ENCODE peak calls at places on chromosomes 13 and 19, in five cellular contexts. N is NCI-H774, G is T-helper 2 cell, X is 8988T, S is heart right ventricle. C is an unnamed sample.

GRCh38 chr19:12948597-12949362 is 3.1 kb downstream of the RAD23A start:
- DNase-seq in N (no peak), G (no peak), X (no peak), S (no peak), C (no peak)

GRCh38 chr13:46137627-46138026 is 32.8 kb upstream of the CPB2 start:
- DNase-seq in N (no peak), G (no peak), X (no peak), S (no peak), C (no peak)

GRCh38 chr13:23445794-23446193 is 12.3 kb upstream of the SACS start:
- DNase-seq in N (no peak), G (no peak), X (no peak), S (no peak), C (no peak)

GRCh38 chr19:6235031-6235951 is 44.5 kb downstream of the MLLT1 start:
- DNase-seq in N (no peak), G (no peak), X (no peak), S (no peak), C (no peak)

GRCh38 chr13:98335721-98336120 is 158.7 kb upstream of the RNF113B start:
- DNase-seq in N (no peak), G (no peak), X (no peak), S (no peak), C (no peak)

GRCh38 chr19:5880604-5881078 is 10.3 kb upstream of the FUT5 start:
- DNase-seq in N (no peak), G (no peak), X (no peak), S (peak; percentile 76), C (no peak)

GRCh38 chr19:33063356-33064116 is 1.2 kb downstream of the RHPN2 start:
- DNase-seq in N (no peak), G (no peak), X (no peak), S (no peak), C (peak; percentile 25)

GRCh38 chr19:639251-640155 is at the start of gene FGF22:
- DNase-seq in N (peak; percentile 85), G (peak; percentile 96), X (peak; percentile 96), S (peak; percentile 96), C (peak; percentile 83)